ENCODE peak calls at places on chromosomes 5 and 9, in seven cellular contexts. S is IMR-90, K is neuronal stem cell, R is H1, L is mesendoderm, C is mesenchymal stem cell, Q is H9. F is an unnamed sample.

GRCh38 chr5:150053231-150053626 is 33.1 kb downstream of the CSF1R start:
- DNase-seq in S (peak), K (no peak), R (no peak), L (no peak), C (peak), Q (no peak), F (peak)

GRCh38 chr5:144469106-144469505 is 298.4 kb downstream of the KCTD16 start:
- DNase-seq in S (peak), K (no peak), R (no peak), L (peak), C (no peak), Q (no peak), F (no peak)

GRCh38 chr9:36878986-36879982 is 154.8 kb downstream of the PAX5 start:
- DNase-seq in S (no peak), K (no peak), R (no peak), L (no peak), C (no peak), Q (no peak), F (no peak)

GRCh38 chr9:79254900-79255651 is 316.7 kb upstream of the TLE4 start:
- DNase-seq in S (peak), K (peak), R (no peak), L (peak), C (no peak), Q (peak), F (no peak)

GRCh38 chr5:138722518-138722917 is 30.7 kb upstream of the CTNNA1 start:
- DNase-seq in S (no peak), K (no peak), R (no peak), L (no peak), C (no peak), Q (peak), F (peak)

GRCh38 chr5:81817980-81818379 is 67.1 kb upstream of the SSBP2 start:
- DNase-seq in S (no peak), K (no peak), R (no peak), L (no peak), C (no peak), Q (no peak), F (no peak)

GRCh38 chr9:91285729-91286353 is 75.9 kb downstream of the AUH start:
- DNase-seq in S (peak), K (no peak), R (no peak), L (no peak), C (no peak), Q (no peak), F (no peak)

GRCh38 chr9:76453785-76454184 is 5.2 kb upstream of the GCNT1 start:
- DNase-seq in S (peak), K (no peak), R (no peak), L (no peak), C (peak), Q (no peak), F (peak)

GRCh38 chr9:124834586-124834985 is 18.7 kb upstream of the WDR38 start:
- DNase-seq in S (peak), K (no peak), R (no peak), L (no peak), C (no peak), Q (no peak), F (no peak)

GRCh38 chr9:115158666-115159481 is 40.9 kb upstream of the TNC start:
- DNase-seq in S (peak), K (no peak), R (no peak), L (no peak), C (peak), Q (no peak), F (no peak)

GRCh38 chr5:172972557-172972956 is 11.0 kb upstream of the ATP6V0E1 start:
- DNase-seq in S (no peak), K (no peak), R (no peak), L (no peak), C (no peak), Q (no peak), F (no peak)

GRCh38 chr9:96166981-96167380 is 135.0 kb downstream of the HSD17B3 start:
- DNase-seq in S (no peak), K (no peak), R (no peak), L (no peak), C (no peak), Q (no peak), F (no peak)

GRCh38 chr5:179806250-179807045 is at the start of gene MGAT4B:
- DNase-seq in S (peak), K (no peak), R (peak), L (peak), C (peak), Q (peak), F (peak)

GRCh38 chr9:92151691-92152393 is 36.6 kb upstream of the SPTLC1 start:
- DNase-seq in S (peak), K (no peak), R (no peak), L (no peak), C (peak), Q (no peak), F (peak)

GRCh38 chr5:112005533-112005926 is 248.5 kb upstream of the NREP start:
- DNase-seq in S (peak), K (no peak), R (no peak), L (no peak), C (peak), Q (no peak), F (no peak)

GRCh38 chr5:133613184-133613583 is 843 bp upstream of the FSTL4 start:
- DNase-seq in S (no peak), K (no peak), R (no peak), L (no peak), C (no peak), Q (no peak), F (no peak)

GRCh38 chr5:2686725-2687124 is 64.8 kb downstream of the IRX2 start:
- DNase-seq in S (no peak), K (no peak), R (no peak), L (peak), C (no peak), Q (peak), F (no peak)

GRCh38 chr5:91144491-91145232 is 238.5 kb downstream of the ARRDC3 start:
- DNase-seq in S (no peak), K (no peak), R (no peak), L (no peak), C (no peak), Q (no peak), F (no peak)

DNA sequence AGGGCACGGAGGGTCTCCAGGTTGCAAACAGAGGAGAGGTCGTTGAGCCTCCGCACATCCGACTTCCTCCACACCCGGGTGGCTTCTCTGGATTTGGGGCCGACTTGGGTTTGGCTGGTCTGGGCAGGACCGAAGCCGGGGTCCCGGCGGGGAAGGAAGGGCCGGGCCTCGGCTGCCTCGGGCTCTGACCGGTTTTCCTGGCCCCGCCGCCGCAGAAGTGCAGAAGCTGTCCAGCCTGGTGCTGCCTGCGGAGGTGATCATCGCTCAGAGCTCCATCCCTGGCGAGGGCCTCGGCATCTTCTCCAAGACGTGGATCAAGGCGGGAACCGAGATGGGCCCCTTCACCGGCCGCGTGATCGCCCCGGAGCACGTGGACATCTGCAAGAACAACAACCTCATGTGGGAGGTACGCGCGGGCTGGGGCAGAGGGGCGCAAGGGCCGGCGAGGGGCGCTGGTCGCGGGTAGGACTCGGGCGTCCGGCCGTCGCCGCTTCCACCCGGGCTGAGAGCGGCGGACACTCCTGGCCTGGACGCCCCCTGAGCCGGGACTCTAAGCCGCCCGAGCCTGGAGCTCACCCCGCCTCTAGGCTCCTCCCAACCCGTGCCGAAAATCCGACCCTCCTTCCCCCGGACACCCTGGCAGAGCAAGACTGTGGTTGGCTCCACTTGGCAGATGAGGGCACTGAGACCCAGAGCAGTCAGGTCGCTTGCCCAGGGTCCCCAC is 2.2 kb downstream of the PRDM12 start:
- DNase-seq in S (no peak), K (no peak), R (peak), L (no peak), C (no peak), Q (peak), F (no peak)
- H2BK120ac ChIP-seq in S (no peak), K (no peak), R (no peak), L (no peak), C (no peak), Q (no peak), F (no peak)

DNA sequence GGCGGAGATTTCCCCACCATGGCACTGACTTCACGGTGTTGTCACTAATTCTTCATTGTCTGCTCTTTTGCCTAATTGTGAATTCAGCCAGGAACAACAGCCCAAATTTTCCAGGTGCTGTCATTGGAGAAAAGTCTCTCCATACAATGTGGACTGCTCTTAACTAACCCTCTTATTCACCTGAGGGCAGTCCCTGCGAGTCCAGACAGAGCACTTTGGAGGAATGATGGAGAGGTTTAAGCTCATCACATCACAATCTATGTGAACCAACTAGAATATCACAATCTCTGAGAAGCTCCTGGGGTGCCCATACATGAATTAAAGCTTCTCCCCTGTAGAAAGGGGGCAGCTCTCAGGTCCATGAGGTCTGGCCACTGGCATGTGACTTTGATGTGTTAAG is 56.4 kb downstream of the MTX3 start:
- DNase-seq in S (no peak), K (no peak), R (no peak), L (no peak), C (no peak), Q (no peak), F (no peak)
- H2BK120ac ChIP-seq in S (no peak), K (no peak), R (no peak), L (no peak), C (no peak), Q (no peak), F (no peak)

DNA sequence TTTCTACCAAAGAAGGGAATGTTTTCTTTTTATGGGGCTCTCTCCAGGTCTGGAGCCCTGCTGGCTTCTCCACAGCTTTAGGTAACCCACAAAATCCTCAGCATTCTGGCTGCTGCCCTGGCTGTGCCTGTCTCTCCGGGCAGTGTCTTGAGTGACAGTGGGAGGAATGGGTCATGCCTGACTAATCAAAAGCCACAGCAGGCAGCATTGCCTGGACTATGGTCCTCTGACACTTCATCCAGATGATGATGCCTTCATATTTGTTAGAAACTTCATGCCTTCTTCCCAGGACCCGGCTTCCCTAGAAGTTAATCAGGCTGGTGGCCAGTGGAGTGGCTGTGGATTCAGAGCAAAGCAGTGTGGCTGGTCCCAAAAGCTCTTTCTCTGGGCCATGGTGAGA is 32.2 kb upstream of the TGFBI start:
- DNase-seq in S (peak), K (no peak), R (no peak), L (no peak), C (peak), Q (no peak), F (no peak)
- H2BK120ac ChIP-seq in S (peak), K (no peak), R (no peak), L (no peak), C (peak), Q (no peak), F (peak)

DNA sequence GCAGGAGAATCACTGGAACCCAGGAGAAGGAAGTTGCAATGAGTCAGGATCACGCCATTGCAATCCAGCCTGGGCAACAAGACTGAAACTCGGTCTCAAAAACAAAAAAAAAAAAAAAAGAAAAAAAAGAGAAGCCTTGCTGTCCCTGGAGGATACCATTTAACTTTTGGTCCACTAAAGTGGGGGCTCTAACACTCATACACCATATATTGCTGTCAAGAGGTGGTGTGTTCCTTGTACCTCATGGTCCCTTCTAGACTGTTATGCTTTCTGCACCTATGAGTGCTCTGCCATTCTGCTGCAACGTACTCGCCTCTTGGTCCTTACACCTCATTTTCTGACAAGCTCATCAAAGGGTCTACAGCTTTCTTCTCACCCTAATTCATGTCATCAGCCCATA is 52.2 kb upstream of the ISOC1 start:
- DNase-seq in S (no peak), K (no peak), R (no peak), L (no peak), C (no peak), Q (no peak), F (no peak)
- H2BK120ac ChIP-seq in S (no peak), K (no peak), R (no peak), L (no peak), C (no peak), Q (no peak), F (no peak)

GRCh38 chr5:175385691-175386360 is 58.2 kb downstream of the DRD1 start:
- DNase-seq in S (peak), K (no peak), R (no peak), L (no peak), C (no peak), Q (no peak), F (no peak)

GRCh38 chr5:175383350-175383749 is 60.6 kb downstream of the DRD1 start:
- DNase-seq in S (no peak), K (no peak), R (no peak), L (peak), C (no peak), Q (no peak), F (peak)

GRCh38 chr5:175386526-175386925 is 57.5 kb downstream of the DRD1 start:
- DNase-seq in S (no peak), K (no peak), R (no peak), L (no peak), C (no peak), Q (no peak), F (no peak)

GRCh38 chr5:175387144-175387543 is 56.8 kb downstream of the DRD1 start:
- DNase-seq in S (no peak), K (no peak), R (no peak), L (peak), C (no peak), Q (no peak), F (no peak)

DNA sequence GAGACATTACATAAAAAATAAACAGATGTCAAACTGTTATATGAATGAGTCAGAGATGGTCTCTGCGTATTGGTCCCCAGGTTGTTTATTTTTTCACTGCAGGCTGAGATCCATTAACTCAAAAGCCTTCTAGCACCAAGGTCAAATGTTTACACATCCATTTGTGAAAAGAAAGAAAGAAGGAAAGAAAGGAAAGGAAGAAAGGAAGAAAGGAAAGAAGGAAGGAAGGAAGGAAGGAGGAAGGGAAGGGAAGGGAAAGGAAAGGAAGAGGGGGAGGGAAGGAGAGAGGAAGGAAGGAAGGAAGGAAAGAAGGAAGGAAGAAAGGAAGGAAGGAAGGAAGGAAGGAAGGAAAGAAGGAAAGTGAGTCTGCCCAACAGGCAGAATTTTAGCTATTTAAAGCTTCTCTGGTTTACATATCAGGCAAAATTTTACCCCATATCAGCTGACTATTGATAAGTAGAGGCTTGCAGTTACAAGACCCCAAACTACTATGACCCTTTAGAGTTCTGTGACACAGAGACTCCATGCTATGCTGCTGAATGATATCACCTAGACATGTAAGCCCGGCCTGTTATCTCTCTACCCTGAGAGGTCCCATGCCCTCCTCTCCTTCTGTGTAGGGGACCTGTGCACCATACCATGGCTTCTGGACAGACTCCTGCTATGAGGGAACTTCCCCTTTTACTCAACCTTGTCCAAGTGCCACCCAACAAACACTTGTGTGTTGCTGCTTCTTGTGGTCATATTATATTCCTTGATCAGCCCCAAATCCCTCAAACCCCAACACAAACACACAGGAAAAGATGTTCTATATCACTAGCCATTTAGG is 59.0 kb downstream of the DRD1 start:
- DNase-seq in S (peak), K (no peak), R (no peak), L (no peak), C (no peak), Q (no peak), F (no peak)
- H2BK120ac ChIP-seq in S (peak), K (no peak), R (no peak), L (no peak), C (no peak), Q (no peak), F (no peak)

GRCh38 chr5:9905661-9906060 is 275.5 kb upstream of the TAS2R1 start:
- DNase-seq in S (no peak), K (no peak), R (no peak), L (no peak), C (no peak), Q (no peak), F (no peak)

GRCh38 chr5:9898319-9898718 is 268.2 kb upstream of the TAS2R1 start:
- DNase-seq in S (peak), K (peak), R (peak), L (peak), C (peak), Q (peak), F (peak)

GRCh38 chr5:9903806-9904205 is 273.7 kb upstream of the TAS2R1 start:
- DNase-seq in S (peak), K (no peak), R (no peak), L (no peak), C (peak), Q (no peak), F (no peak)
- H2BK120ac ChIP-seq in S (no peak), K (no peak), R (no peak), L (no peak), C (no peak), Q (no peak), F (peak)

F was measured in trophoblast cell.